ENCODE peak calls at places on chromosomes 13 and 19, in eight cellular contexts. I is brain microvascular endothelial cell, Z is lower leg skin, A is omental fat pad, F is AG09319, U is WTC11, O is esophagus squamous epithelium, G is mesothelial cell of epicardium. Y is an unnamed sample.

GRCh38 chr13:79451500-79451962 is 29.4 kb upstream of the NDFIP2 start:
- DNase-seq in Z (no peak), O (no peak), U (peak), G (no peak), A (no peak), I (peak), F (peak), Y (no peak)

GRCh38 chr13:104773775-104774174 is 1707.6 kb upstream of the SLC10A2 start:
- DNase-seq in U (no peak), O (no peak), G (no peak), F (no peak), Z (no peak), I (peak), A (no peak), Y (no peak)

GRCh38 chr13:43830481-43830873 is 43.7 kb upstream of the ENOX1 start:
- DNase-seq in F (peak), O (no peak), U (no peak), Z (no peak), A (no peak), G (no peak), I (peak), Y (no peak)

GRCh38 chr19:8475005-8475404 is 27.4 kb downstream of the PRAM1 start:
- DNase-seq in G (no peak), A (no peak), Z (no peak), I (no peak), F (no peak), U (no peak), O (no peak), Y (no peak)

GRCh38 chr13:48232420-48233096 is 448 bp upstream of the ITM2B start:
- DNase-seq in I (no peak), U (no peak), F (no peak), O (no peak), Z (peak), A (no peak), G (no peak), Y (no peak)

GRCh38 chr19:46723023-46723461 is 6.1 kb upstream of the PRKD2 start:
- DNase-seq in U (no peak), O (no peak), A (no peak), F (no peak), G (no peak), I (no peak), Z (no peak), Y (no peak)

GRCh38 chr13:59480398-59480797 is 683.3 kb downstream of the DIAPH3 start:
- DNase-seq in A (no peak), I (no peak), F (no peak), Z (no peak), G (no peak), U (no peak), O (no peak), Y (no peak)

GRCh38 chr19:42246143-42246868 is 3.9 kb upstream of the GSK3A start:
- DNase-seq in A (no peak), F (peak), G (peak), O (no peak), I (peak), Z (peak), U (peak), Y (no peak)

GRCh38 chr13:51576754-51577153 is 7.5 kb upstream of the WDFY2 start:
- DNase-seq in Z (no peak), G (no peak), I (no peak), U (no peak), F (no peak), O (no peak), A (no peak), Y (no peak)

GRCh38 chr13:35475960-35476943 is at the start of gene MAB21L1:
- DNase-seq in A (no peak), U (no peak), F (peak), Z (no peak), I (peak), G (no peak), O (no peak), Y (peak)

GRCh38 chr13:76684336-76684735 is 201.9 kb downstream of the KCTD12 start:
- DNase-seq in U (no peak), A (no peak), G (no peak), O (no peak), Z (no peak), I (no peak), F (no peak), Y (no peak)

GRCh38 chr19:14073925-14074838 is 1.6 kb downstream of the MISP3 start:
- DNase-seq in I (no peak), Z (no peak), O (no peak), G (no peak), A (peak), F (no peak), U (no peak), Y (peak)

GRCh38 chr19:15014579-15014978 is 34.7 kb upstream of the CASP14 start:
- DNase-seq in Z (no peak), F (no peak), U (peak), I (no peak), A (no peak), G (no peak), O (no peak), Y (no peak)

GRCh38 chr19:17404015-17404414 is 1.4 kb downstream of the BST2 start:
- DNase-seq in I (no peak), F (no peak), G (no peak), O (no peak), Z (no peak), U (peak), A (no peak), Y (no peak)

GRCh38 chr13:65063753-65064152 is 2166.4 kb downstream of the PCDH9 start:
- DNase-seq in Z (no peak), I (no peak), G (no peak), U (no peak), O (no peak), F (no peak), A (no peak), Y (no peak)

GRCh38 chr13:77583551-77583950 is 48.0 kb downstream of the SCEL start:
- DNase-seq in G (no peak), A (no peak), U (no peak), F (no peak), I (no peak), Z (no peak), O (no peak), Y (no peak)

GRCh38 chr13:61247149-61247936 is 168.3 kb downstream of the PCDH20 start:
- DNase-seq in F (no peak), G (no peak), O (no peak), I (no peak), U (peak), A (no peak), Z (no peak), Y (no peak)
- TF ChIP-seq CTCF in F (no peak), G (no peak), O (no peak), I (no peak), U (no peak), A (no peak), Z (no peak), Y (no peak)

GRCh38 chr13:113912596-113912995 is 48.7 kb upstream of the GAS6 start:
- DNase-seq in F (no peak), I (no peak), U (no peak), A (no peak), O (no peak), G (no peak), Z (no peak), Y (no peak)
- TF ChIP-seq CTCF in F (no peak), I (no peak), U (no peak), A (no peak), O (no peak), G (no peak), Z (no peak), Y (no peak)

GRCh38 chr19:34838753-34839431 is 65.9 kb upstream of the ZNF599 start:
- DNase-seq in G (no peak), F (no peak), A (no peak), Z (no peak), U (peak), I (no peak), O (no peak), Y (peak)
- TF ChIP-seq CTCF in G (peak), F (peak), A (no peak), Z (no peak), U (peak), I (peak), O (no peak), Y (peak)

GRCh38 chr13:41054919-41055619 is 6.2 kb upstream of the WBP4 start:
- DNase-seq in A (no peak), O (no peak), Z (no peak), F (no peak), I (no peak), G (no peak), U (no peak), Y (no peak)
- TF ChIP-seq CTCF in A (no peak), O (no peak), Z (no peak), F (peak), I (peak), G (no peak), U (no peak), Y (no peak)

DNA sequence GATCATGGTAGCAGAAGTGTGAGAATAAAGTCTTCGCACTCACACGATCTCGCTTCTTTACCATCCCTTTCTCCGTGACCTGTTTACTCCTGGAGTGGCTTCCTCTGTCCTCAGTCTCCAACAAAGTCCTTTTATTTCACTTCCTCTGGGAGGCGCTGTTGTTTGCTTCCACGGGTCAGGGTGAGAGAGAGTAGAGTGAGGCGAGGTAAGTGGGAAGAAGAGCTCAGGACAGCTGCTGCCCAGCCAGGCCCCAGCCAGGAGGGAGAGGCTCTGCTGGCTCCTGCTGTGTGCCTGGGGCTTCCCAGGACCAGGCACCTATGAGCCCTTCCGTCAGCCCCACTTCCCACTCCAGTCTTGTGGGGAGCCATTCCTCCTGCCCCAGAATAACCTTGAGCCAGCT is 242.1 kb downstream of the FGF9 start:
- DNase-seq in I (no peak), A (no peak), O (no peak), Z (no peak), U (peak), F (no peak), G (no peak), Y (peak)
- TF ChIP-seq CTCF in I (no peak), A (no peak), O (no peak), Z (no peak), U (peak), F (no peak), G (no peak), Y (peak)

GRCh38 chr13:95222733-95223018 is 78.6 kb downstream of the ABCC4 start:
- DNase-seq in G (no peak), A (no peak), Z (no peak), O (no peak), U (no peak), F (no peak), I (no peak), Y (no peak)
- TF ChIP-seq CTCF in G (no peak), A (no peak), Z (no peak), O (no peak), U (no peak), F (no peak), I (peak), Y (no peak)

GRCh38 chr19:2208975-2209374 is 27.2 kb downstream of the PLEKHJ1 start:
- DNase-seq in O (no peak), G (no peak), Z (no peak), A (no peak), U (no peak), I (no peak), F (no peak), Y (no peak)
- TF ChIP-seq CTCF in O (no peak), G (no peak), Z (no peak), A (no peak), U (no peak), I (no peak), F (no peak), Y (no peak)